ENCODE peak calls at places on chromosomes 1 and 21, in seven cellular contexts. I is fibroblast of mammary gland, G is A549, H is endothelial cell of umbilical vein, N is SK-N-SH, M is NB4, O is GM12865. V is an unnamed sample.

GRCh38 chr1:59908084-59908483 is 18.5 kb downstream of the CYP2J2 start:
- DNase-seq in G (no peak), I (no peak), M (no peak), O (no peak), N (no peak), H (no peak), V (no peak)

GRCh38 chr1:248820041-248820585 is 5.6 kb downstream of the SH3BP5L start:
- DNase-seq in N (peak; percentile 4), H (no peak), O (no peak), M (peak; percentile 40), I (no peak), G (no peak), V (no peak)

GRCh38 chr21:27647401-27647800 is 680.5 kb upstream of the ADAMTS5 start:
- DNase-seq in M (no peak), O (no peak), N (no peak), G (no peak), H (peak; percentile 40), I (no peak), V (peak; percentile 27)

GRCh38 chr1:51234721-51235425 is 1.2 kb upstream of the RNF11 start:
- DNase-seq in G (no peak), O (peak; percentile 95), I (peak; percentile 56), M (peak; percentile 64), N (peak; percentile 55), H (peak; percentile 39), V (peak; percentile 76)

GRCh38 chr1:172708452-172708851 is 49.5 kb downstream of the FASLG start:
- DNase-seq in N (no peak), M (no peak), I (no peak), O (no peak), G (no peak), H (no peak), V (no peak)

GRCh38 chr1:108845991-108846390 is 10.9 kb downstream of the AKNAD1 start:
- DNase-seq in H (no peak), G (no peak), I (no peak), O (no peak), M (no peak), N (no peak), V (peak; percentile 89)

GRCh38 chr1:72648465-72648864 is 366.1 kb upstream of the NEGR1 start:
- DNase-seq in M (no peak), G (no peak), O (no peak), N (no peak), I (no peak), H (no peak), V (no peak)

GRCh38 chr1:159847231-159847630 is 15.2 kb downstream of the VSIG8 start:
- DNase-seq in O (no peak), I (no peak), G (no peak), M (no peak), H (no peak), N (no peak), V (no peak)

GRCh38 chr1:99728494-99729235 is 37.8 kb downstream of the FRRS1 start:
- DNase-seq in H (peak; percentile 74), M (peak; percentile 37), O (no peak), G (peak; percentile 43), N (peak; percentile 22), I (peak; percentile 59), V (peak; percentile 38)

GRCh38 chr1:114455102-114455785 is 55.8 kb downstream of the TRIM33 start:
- DNase-seq in H (peak; percentile 28), G (no peak), N (no peak), M (no peak), O (no peak), I (peak; percentile 67), V (peak; percentile 64)

GRCh38 chr1:187280051-187280450 is 451.3 kb downstream of the PLA2G4A start:
- DNase-seq in I (no peak), N (no peak), O (no peak), H (no peak), G (no peak), M (no peak), V (no peak)

GRCh38 chr1:29703596-29703995 is 467.3 kb downstream of the PTPRU start:
- DNase-seq in O (peak; percentile 30), M (peak; percentile 23), N (peak; percentile 81), H (peak; percentile 39), G (peak; percentile 65), I (peak; percentile 51), V (peak; percentile 64)
- TF ChIP-seq CTCF in O (peak; percentile 73), M (peak; percentile 70), N (peak; percentile 72), H (peak; percentile 68), G (peak; percentile 45), I (peak; percentile 86), V (peak; percentile 93)

GRCh38 chr1:24504560-24504959 is 1.9 kb downstream of the RCAN3 start:
- DNase-seq in I (no peak), G (no peak), O (no peak), M (no peak), H (no peak), N (no peak), V (no peak)
- H3K4me3 ChIP-seq in I (no peak overlapping the region), G (no peak overlapping the region), O (no peak overlapping the region), M (no peak overlapping the region), H (no peak overlapping the region), N (no peak overlapping the region), V (no peak overlapping the region)

GRCh38 chr1:63935553-63935952 is 161.7 kb downstream of the ROR1 start:
- DNase-seq in G (no peak), N (no peak), M (no peak), H (no peak), O (no peak), I (no peak), V (no peak)

GRCh38 chr1:63937623-63938022 is 163.8 kb downstream of the ROR1 start:
- DNase-seq in I (no peak), G (no peak), M (no peak), N (no peak), H (no peak), O (no peak), V (no peak)

GRCh38 chr1:63936276-63936675 is 162.5 kb downstream of the ROR1 start:
- DNase-seq in G (no peak), N (no peak), O (no peak), I (no peak), H (no peak), M (no peak), V (no peak)

GRCh38 chr1:63931468-63931867 is 157.7 kb downstream of the ROR1 start:
- DNase-seq in H (no peak), G (no peak), I (peak; percentile 80), M (no peak), O (no peak), N (no peak), V (peak; percentile 52)

GRCh38 chr1:63935148-63935547 is 161.3 kb downstream of the ROR1 start:
- DNase-seq in G (no peak), N (peak; percentile 15), H (no peak), M (no peak), O (peak; percentile 4), I (peak; percentile 55), V (peak; percentile 53)
- TF ChIP-seq CTCF in G (peak; percentile 32), N (peak; percentile 52), H (no peak), M (no peak), O (peak; percentile 8), I (peak; percentile 41), V (peak; percentile 69)

DNA sequence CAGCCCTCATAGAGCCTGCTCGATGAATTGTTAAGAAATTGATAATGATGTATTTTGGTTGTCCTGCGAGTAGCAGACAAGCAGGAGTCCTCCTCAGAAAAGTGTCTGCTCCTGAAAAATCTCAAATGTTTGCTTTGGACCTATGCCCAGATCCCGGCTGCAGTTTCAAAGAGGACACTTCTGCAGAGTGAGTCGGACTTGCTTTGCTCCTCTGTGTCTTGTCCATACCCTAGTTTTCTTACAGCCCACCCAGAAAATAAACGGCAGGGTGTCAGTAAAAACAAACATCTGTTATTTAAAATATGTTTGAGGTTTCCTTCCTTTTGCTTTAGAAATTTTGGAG is 2.8 kb downstream of the S100A10 start:
- DNase-seq in H (peak; percentile 80), N (no peak), G (no peak), O (no peak), M (no peak), I (peak; percentile 77), V (peak; percentile 61)
- H3K4me3 ChIP-seq in H (peak overlapping the region; percentile 67), N (peak overlapping the region; percentile 83), G (peak overlapping the region; percentile 87), O (no peak overlapping the region), M (no peak overlapping the region), I (peak overlapping the region; percentile 66), V (peak overlapping the region; percentile 97)

GRCh38 chr1:168137515-168137821 is 738 bp upstream of the GPR161 start:
- DNase-seq in G (no peak), M (no peak), H (no peak), O (no peak), N (no peak), I (no peak), V (no peak)

GRCh38 chr1:168136709-168137514 is at the start of gene GPR161:
- DNase-seq in M (peak; percentile 44), G (peak; percentile 56), I (peak; percentile 19), H (peak; percentile 63), N (peak; percentile 85), O (peak; percentile 11), V (peak; percentile 55)

GRCh38 chr1:168134132-168135041 is 2.3 kb downstream of the GPR161 start:
- DNase-seq in M (no peak), O (no peak), I (no peak), G (no peak), H (no peak), N (no peak), V (no peak)

GRCh38 chr1:168135116-168135981 is 1.4 kb downstream of the GPR161 start:
- DNase-seq in I (no peak), N (peak; percentile 50), M (no peak), H (peak; percentile 4), O (no peak), G (no peak), V (peak; percentile 23)

DNA sequence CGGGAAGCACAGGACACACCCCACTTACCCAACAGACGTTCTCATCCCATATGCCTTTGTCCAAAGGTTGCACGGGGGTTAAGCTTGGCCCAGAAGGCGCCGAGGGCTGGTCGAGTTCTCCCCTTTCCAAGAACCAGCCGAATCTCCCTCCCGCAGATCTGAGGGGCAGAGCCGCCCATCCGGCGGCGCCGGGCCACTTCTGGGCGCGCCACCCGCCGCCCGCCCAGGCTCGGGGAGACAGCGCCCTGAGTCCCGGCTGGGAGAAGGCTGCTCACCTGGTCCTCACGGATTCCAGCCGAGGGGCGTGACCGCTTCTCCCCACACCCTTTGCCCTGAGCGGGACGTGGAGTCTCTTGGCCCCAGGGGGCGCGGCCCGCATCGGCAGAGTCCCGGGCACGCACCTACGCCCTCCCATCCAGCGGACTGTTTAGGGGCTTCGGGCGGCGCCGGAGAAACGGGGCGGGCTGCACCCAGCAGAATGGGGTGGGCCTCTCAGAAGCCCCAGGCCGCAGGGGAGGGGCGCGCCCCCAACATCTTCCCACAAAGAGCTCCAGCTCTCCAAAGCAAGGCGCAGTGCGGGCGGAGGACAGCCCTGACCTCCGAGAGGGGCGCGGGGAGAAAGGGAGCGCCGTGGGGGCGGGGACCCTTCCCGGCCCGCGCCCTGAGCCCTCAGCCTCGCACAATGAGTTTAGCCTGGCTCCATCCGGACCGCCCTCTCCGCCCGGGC is 585 bp downstream of the GPR161 start:
- DNase-seq in O (no peak), N (peak; percentile 77), M (no peak), G (no peak), H (peak; percentile 35), I (peak; percentile 41), V (peak; percentile 38)
- TF ChIP-seq CTCF in O (no peak), N (no peak), M (no peak), G (no peak), H (no peak), I (no peak), V (no peak)

DNA sequence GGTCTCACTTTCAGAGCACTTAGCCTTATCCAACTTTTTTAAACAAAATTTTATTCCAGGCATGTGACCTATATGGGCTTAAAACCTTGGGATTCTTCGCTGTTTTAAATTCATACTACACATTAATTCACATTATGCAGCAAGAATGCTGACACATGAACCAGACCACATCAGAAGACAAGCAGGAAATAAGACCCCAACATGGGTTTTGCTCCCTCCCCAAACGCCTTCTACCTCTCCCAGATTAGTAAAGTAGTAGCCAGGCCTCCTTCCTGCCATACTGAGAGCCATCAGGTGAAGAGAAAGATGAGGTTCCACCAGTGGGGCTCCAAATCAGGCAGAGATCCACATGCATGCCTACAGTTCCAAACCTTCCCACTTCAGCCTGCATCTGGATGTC is 3.7 kb downstream of the IGSF3 start:
- DNase-seq in H (no peak), N (no peak), G (no peak), O (no peak), I (no peak), M (no peak), V (no peak)
- H3K4me3 ChIP-seq in H (no peak overlapping the region), N (no peak overlapping the region), G (no peak overlapping the region), O (no peak overlapping the region), I (no peak overlapping the region), M (no peak overlapping the region), V (peak overlapping the region; percentile 78)

V was measured in epithelial cell of esophagus.